ENCODE peak calls at places on chromosome 7, in nine cellular contexts. X is AG08396; U is M059J; N is islet precursor cell; E is stimulated activated CD4-positive, alpha-beta T cell treated with anti-CD3 and anti-CD28 coated beads, Interleukin-1b, Interleukin-23, amount 100 ng/mL, for 48 hours; P is EL; A is left lung; L is dermis microvascular lymphatic vessel endothelial cell; G is progenitor cell of endocrine pancreas. V is an unnamed sample.

GRCh38 chr7:47803846-47804245 is 144.4 kb downstream of the PKD1L1 start:
- DNase-seq in A (no peak), N (no peak), L (no peak), G (no peak), P (no peak), E (no peak), X (no peak), U (no peak), V (peak; percentile 58)

GRCh38 chr7:157807510-157807909 is 470.7 kb downstream of the DNAJB6 start:
- DNase-seq in A (peak; percentile 37), P (no peak), L (no peak), U (peak; percentile 33), N (no peak), G (no peak), X (peak; percentile 34), E (no peak), V (no peak)

GRCh38 chr7:2431260-2431867 is 28.0 kb downstream of the CHST12 start:
- DNase-seq in U (no peak), X (no peak), A (no peak), N (peak; percentile 62), G (no peak), L (no peak), E (peak; percentile 36), P (peak; percentile 21), V (no peak)

GRCh38 chr7:129351320-129351719 is 82.9 kb upstream of the STRIP2 start:
- DNase-seq in E (no peak), L (peak; percentile 14), N (no peak), A (no peak), X (no peak), P (peak; percentile 28), G (no peak), U (peak; percentile 21), V (no peak)

GRCh38 chr7:20287317-20287716 is 43.4 kb upstream of the ITGB8 start:
- DNase-seq in U (no peak), P (no peak), E (no peak), L (no peak), N (no peak), A (no peak), G (no peak), X (no peak), V (no peak)

GRCh38 chr7:150945853-150946825 is 32.0 kb downstream of the KCNH2 start:
- DNase-seq in X (peak; percentile 9), L (no peak), G (no peak), P (no peak), U (no peak), A (peak; percentile 78), N (peak; percentile 53), E (no peak), V (no peak)

GRCh38 chr7:11006271-11006670 is 32.6 kb downstream of the PHF14 start:
- DNase-seq in L (no peak), N (no peak), G (no peak), A (no peak), U (no peak), P (no peak), E (no peak), X (no peak), V (no peak)

GRCh38 chr7:99386584-99387238 is 12.2 kb downstream of the ARPC1B start:
- DNase-seq in A (peak; percentile 38), L (no peak), X (no peak), E (no peak), P (peak; percentile 49), N (no peak), G (no peak), U (peak; percentile 60), V (peak; percentile 8)

GRCh38 chr7:123635551-123636359 is 19.9 kb upstream of the LMOD2 start:
- DNase-seq in L (peak; percentile 54), G (no peak), A (no peak), P (peak; percentile 30), U (peak; percentile 36), X (peak; percentile 25), N (no peak), E (no peak), V (peak; percentile 57)

GRCh38 chr7:28144266-28144665 is 36.3 kb downstream of the JAZF1 start:
- DNase-seq in E (no peak), L (no peak), N (peak; percentile 79), X (no peak), U (no peak), A (no peak), P (no peak), G (no peak), V (peak; percentile 13)

GRCh38 chr7:28102778-28103177 is 77.8 kb downstream of the JAZF1 start:
- DNase-seq in X (peak; percentile 30), U (peak; percentile 88), P (peak; percentile 85), G (no peak), A (no peak), E (no peak), L (no peak), N (no peak), V (no peak)

GRCh38 chr7:124989911-124990310 is 60.3 kb upstream of the POT1 start:
- DNase-seq in P (no peak), G (no peak), L (no peak), U (peak; percentile 4), X (peak; percentile 11), E (no peak), N (no peak), A (no peak), V (no peak)

GRCh38 chr7:74483402-74484336 is 30.0 kb downstream of the GTF2IRD1 start:
- DNase-seq in L (no peak), U (peak; percentile 95), E (no peak), P (peak; percentile 93), X (no peak), N (no peak), A (no peak), G (no peak), V (peak; percentile 81)

GRCh38 chr7:52917982-52918578 is 117.4 kb upstream of the POM121L12 start:
- DNase-seq in G (no peak), L (no peak), P (no peak), E (no peak), X (no peak), U (no peak), A (no peak), N (no peak), V (no peak)

GRCh38 chr7:136039577-136040345 is 62.6 kb upstream of the MTPN start:
- DNase-seq in G (no peak), P (no peak), E (no peak), L (peak; percentile 76), A (no peak), N (no peak), U (no peak), X (no peak), V (no peak)

GRCh38 chr7:69624842-69625637 is 26.8 kb downstream of the AUTS2 start:
- DNase-seq in U (no peak), L (no peak), N (peak; percentile 69), A (no peak), X (no peak), E (no peak), G (no peak), P (no peak), V (no peak)

GRCh38 chr7:25148772-25149575 is 23.9 kb upstream of the CYCS start:
- DNase-seq in P (no peak), L (no peak), N (no peak), E (no peak), X (no peak), U (no peak), A (no peak), G (no peak), V (no peak)

V was measured in NCI-H2171 treated with DMSO at 0.1 percent for 48 hours.